ENCODE peak calls at places on chromosomes 16 and 17, in nine cellular contexts. M is body of pancreas, C is NB4, E is sigmoid colon, Q is HCT116, P is A549, S is transverse colon, W is breast epithelium, I is uterus. H is an unnamed sample.

GRCh38 chr16:17364319-17365210 is 106.2 kb downstream of the XYLT1 start:
- DNase-seq in Q (no peak), W (no peak), E (no peak), M (no peak), C (peak), P (no peak), S (no peak), I (peak), H (no peak)

GRCh38 chr17:7219812-7220592 is at the start of the genes ACADVL and DLG4:
- DNase-seq in C (peak), S (peak), P (peak), E (peak), I (peak), M (peak), W (peak), Q (no peak), H (peak)

GRCh38 chr17:74276051-74276476 is 2.0 kb downstream of the DNAI2 start:
- DNase-seq in E (peak), Q (no peak), M (peak), I (peak), C (no peak), S (no peak), P (no peak), W (no peak), H (no peak)

GRCh38 chr17:61408151-61409041 is 8.8 kb downstream of the TBX2 start:
- DNase-seq in E (peak), M (no peak), S (no peak), C (no peak), W (peak), Q (no peak), P (no peak), I (no peak), H (no peak)

GRCh38 chr17:50191070-50192045 is 10.1 kb downstream of the COL1A1 start:
- DNase-seq in P (no peak), S (no peak), E (no peak), W (no peak), Q (no peak), C (no peak), M (no peak), I (no peak), H (no peak)

GRCh38 chr17:59174671-59175070 is 19.1 kb downstream of the PRR11 start:
- DNase-seq in Q (no peak), P (no peak), M (no peak), S (no peak), C (no peak), E (no peak), I (no peak), W (no peak), H (peak)

GRCh38 chr17:72587773-72588511 is 467.1 kb downstream of the SOX9 start:
- DNase-seq in P (no peak), Q (no peak), M (peak), E (no peak), W (no peak), C (peak), I (no peak), S (peak), H (no peak)

GRCh38 chr16:12646490-12647274 is 157.0 kb downstream of the CPPED1 start:
- DNase-seq in Q (no peak), W (no peak), S (no peak), C (peak), I (no peak), P (no peak), M (no peak), E (no peak), H (no peak)

GRCh38 chr16:50326835-50327465 is 41.8 kb downstream of the BRD7 start:
- DNase-seq in I (no peak), C (peak), W (no peak), M (no peak), E (no peak), Q (peak), P (no peak), S (no peak), H (no peak)

GRCh38 chr16:10526962-10527361 is 53.4 kb downstream of the EMP2 start:
- DNase-seq in W (no peak), I (no peak), E (no peak), P (no peak), Q (no peak), C (no peak), S (no peak), M (no peak), H (no peak)

GRCh38 chr16:71780521-71781089 is 28.0 kb downstream of the AP1G1 start:
- DNase-seq in S (no peak), C (no peak), M (no peak), W (no peak), Q (no peak), P (no peak), E (no peak), I (no peak), H (no peak)

GRCh38 chr17:78485416-78486168 is 91.6 kb downstream of the DNAH17 start:
- DNase-seq in I (no peak), Q (no peak), S (no peak), C (no peak), M (no peak), E (no peak), P (no peak), W (no peak), H (no peak)

GRCh38 chr17:30590086-30590485 is 112.9 kb downstream of the GOSR1 start:
- DNase-seq in C (no peak), M (no peak), W (no peak), P (no peak), S (no peak), E (no peak), I (no peak), Q (no peak), H (no peak)

GRCh38 chr17:61583242-61583641 is 7.8 kb downstream of the NACA2 start:
- DNase-seq in E (no peak), I (no peak), M (no peak), S (no peak), Q (peak), P (peak), C (peak), W (no peak), H (no peak)

GRCh38 chr17:29196784-29197515 is 16.8 kb upstream of the MYO18A start:
- DNase-seq in C (peak), P (no peak), E (no peak), M (no peak), I (no peak), W (no peak), Q (no peak), S (no peak), H (no peak)

GRCh38 chr17:3894927-3895343 is 2.1 kb upstream of the CAMKK1 start:
- DNase-seq in S (peak), C (peak), M (peak), P (no peak), E (no peak), Q (no peak), W (peak), I (peak), H (no peak)

GRCh38 chr17:13508916-13509315 is 92.8 kb downstream of the HS3ST3A1 start:
- DNase-seq in I (no peak), S (no peak), Q (no peak), M (no peak), C (peak), W (no peak), P (no peak), E (no peak), H (no peak)

GRCh38 chr17:63436523-63437110 is 9.5 kb downstream of the CYB561 start:
- DNase-seq in P (no peak), S (no peak), C (no peak), M (peak), E (no peak), W (no peak), I (no peak), Q (peak), H (no peak)

GRCh38 chr16:82633964-82634600 is 7.3 kb downstream of the CDH13 start:
- DNase-seq in M (no peak), E (peak), P (no peak), Q (no peak), S (peak), I (no peak), W (no peak), C (no peak), H (no peak)

GRCh38 chr17:3557768-3558583 is at the start of gene TRPV3:
- DNase-seq in E (no peak), Q (peak), M (peak), S (peak), W (no peak), C (no peak), P (no peak), I (no peak), H (peak)

GRCh38 chr17:48753794-48754499 is 25.4 kb upstream of the HOXB13 start:
- DNase-seq in I (no peak), P (no peak), S (no peak), Q (no peak), M (no peak), C (no peak), W (no peak), E (no peak), H (no peak)

GRCh38 chr16:47956881-47957280 is 198.9 kb downstream of the ABCC12 start:
- DNase-seq in C (no peak), P (no peak), S (no peak), Q (no peak), E (no peak), W (no peak), M (no peak), I (no peak), H (no peak)

DNA sequence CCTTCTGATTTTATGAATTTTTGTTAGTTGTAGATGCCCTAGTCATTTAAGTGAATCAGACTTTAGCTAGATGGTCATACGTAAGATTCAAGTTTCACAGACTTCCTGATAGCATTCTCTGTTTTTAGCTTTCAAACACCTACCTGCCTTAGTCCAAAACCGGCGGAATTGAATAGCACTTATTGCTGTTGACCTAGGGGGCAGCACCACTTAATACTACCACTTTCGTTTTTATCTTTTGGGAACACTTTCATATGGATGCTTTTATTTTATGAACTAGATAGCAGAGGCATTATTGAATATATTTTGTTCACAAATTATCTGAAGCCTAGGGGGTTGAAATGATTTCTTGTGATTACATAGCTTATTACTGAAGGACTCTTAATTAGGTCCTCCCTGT is 31.5 kb downstream of the TADA2A start:
- DNase-seq in I (no peak), S (no peak), W (no peak), P (no peak), Q (no peak), E (no peak), M (no peak), C (no peak), H (no peak)
- TF ChIP-seq CTCF in I (no peak), S (no peak), W (no peak), P (peak), Q (peak), E (no peak), M (no peak), C (no peak), H (no peak)

DNA sequence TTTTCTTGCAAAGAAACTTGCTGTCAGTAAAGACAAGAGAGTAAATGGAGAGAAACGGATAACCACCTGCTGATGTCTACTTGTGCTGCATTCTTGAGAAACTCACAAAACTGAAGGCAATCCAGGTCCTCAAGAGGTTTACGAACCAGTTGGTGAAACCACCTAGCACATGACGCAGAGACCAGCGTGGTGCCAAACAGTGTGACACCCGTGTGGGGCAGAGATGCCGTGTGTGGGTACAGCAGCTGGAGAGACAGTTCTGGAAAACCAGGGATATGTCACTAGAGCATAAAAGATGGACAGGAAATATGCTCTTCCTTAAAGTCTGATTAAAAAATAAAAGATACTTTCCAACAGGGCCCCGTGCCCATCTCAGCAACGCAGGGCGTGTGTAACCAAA is 110.0 kb downstream of the ZFHX3 start:
- DNase-seq in I (no peak), E (peak), P (no peak), C (no peak), S (no peak), Q (no peak), W (no peak), M (no peak), H (no peak)
- H3K4me3 ChIP-seq in I (no peak), E (no peak), P (no peak), C (no peak), S (no peak), Q (no peak), W (no peak), M (no peak), H (no peak)

GRCh38 chr16:68021490-68021889 is 1.5 kb downstream of the DDX28 start:
- DNase-seq in Q (no peak), I (no peak), P (no peak), M (no peak), W (no peak), C (no peak), S (no peak), E (no peak), H (no peak)

GRCh38 chr16:68019167-68019680 is 3.5 kb upstream of the DPEP2NB start:
- DNase-seq in I (no peak), W (no peak), P (no peak), Q (no peak), C (no peak), E (no peak), S (no peak), M (no peak), H (no peak)

GRCh38 chr16:68022278-68022727 is 729 bp downstream of the DDX28 start:
- DNase-seq in I (no peak), E (no peak), S (no peak), C (no peak), P (no peak), Q (no peak), W (no peak), M (no peak), H (no peak)

DNA sequence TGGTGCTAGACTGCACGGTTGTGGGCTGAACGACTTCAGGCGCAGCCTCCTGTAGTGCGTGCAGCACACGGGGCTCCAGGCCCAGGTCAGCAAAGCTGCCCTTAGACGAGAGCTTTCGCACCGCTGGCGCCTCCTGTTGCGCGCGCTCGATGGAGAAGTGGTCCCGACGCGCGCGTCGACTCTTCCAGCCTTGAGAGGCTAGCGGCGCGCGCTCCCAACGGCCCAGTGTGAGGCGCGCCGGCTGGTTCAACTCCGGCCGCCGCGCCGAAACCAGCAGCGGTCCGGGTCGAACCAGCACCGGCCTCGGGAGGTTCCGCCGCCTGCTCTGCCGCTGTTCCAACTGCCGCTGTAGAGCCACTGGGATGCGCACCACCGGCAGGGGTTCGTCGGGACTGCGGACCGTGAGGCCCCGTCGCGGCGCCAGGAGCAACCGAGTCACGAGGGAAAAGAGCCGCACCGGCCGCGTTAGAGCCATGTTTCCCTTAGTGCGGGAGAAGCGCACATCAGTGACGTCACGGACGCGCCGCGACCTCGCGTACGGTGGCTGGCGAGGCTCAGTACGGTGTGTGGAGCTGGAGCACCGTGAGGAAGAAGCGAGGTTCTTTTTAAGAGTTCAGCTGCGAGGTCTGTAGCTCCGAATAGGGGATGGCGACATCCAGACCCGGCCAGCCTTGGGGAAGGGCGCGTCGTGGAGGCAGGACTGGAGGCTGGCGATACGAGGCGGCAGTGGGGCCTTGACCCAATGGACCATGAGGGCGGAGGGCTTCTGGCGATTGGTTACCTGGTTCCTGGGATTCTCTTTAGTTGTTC is at the start of the genes DDX28 and DUS2:
- DNase-seq in M (peak), Q (peak), S (peak), C (peak), E (peak), P (peak), I (peak), W (peak), H (peak)
- TF ChIP-seq POLR2A in M (peak), Q (peak), S (peak), C (peak), E (peak), P (peak), I (no peak), W (peak), H (no peak)

DNA sequence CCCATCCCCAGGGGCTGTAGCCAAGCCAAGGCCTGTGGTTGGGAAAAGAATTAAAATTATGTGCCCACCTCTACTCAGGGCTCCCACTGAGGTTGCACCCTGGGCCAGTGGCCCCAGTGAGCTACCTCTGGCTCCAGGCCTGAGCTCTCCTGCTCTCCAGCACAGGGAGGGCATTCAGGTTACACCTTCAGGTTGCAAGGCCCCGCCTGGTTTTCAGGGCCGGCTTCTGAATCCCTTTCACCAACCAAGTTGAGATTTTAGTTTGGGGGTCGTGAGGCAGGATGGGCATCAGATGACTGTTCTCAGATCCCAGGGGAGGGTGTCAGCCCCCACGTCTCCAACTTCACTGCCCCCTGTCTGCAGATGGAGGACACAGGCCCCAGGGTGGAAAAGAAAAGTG is 8.0 kb upstream of the KATNB1 start:
- DNase-seq in E (no peak), S (no peak), I (no peak), M (no peak), P (no peak), W (no peak), C (no peak), Q (no peak), H (no peak)
- TF ChIP-seq CTCF in E (no peak), S (no peak), I (no peak), M (no peak), P (no peak), W (no peak), C (peak), Q (peak), H (no peak)

DNA sequence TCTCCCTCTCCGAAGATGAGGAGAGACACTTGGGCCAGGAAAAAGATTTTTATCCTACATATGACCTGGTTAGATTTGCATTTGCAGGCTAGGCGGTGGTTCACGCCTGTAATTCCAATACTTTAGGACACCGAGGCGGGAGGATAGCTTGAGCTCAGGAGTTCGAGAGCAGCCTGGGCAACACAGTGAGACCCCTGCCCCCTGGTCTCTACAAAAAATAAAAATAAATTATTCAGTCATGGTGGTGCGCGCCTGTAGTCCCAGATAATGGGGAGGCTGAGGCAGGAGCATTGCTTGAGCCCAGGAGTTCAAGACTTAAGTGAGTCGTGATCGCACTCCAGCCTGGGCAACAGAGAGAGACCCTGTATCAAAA is 7.9 kb upstream of the THAP11 start:
- DNase-seq in S (no peak), C (no peak), E (no peak), I (no peak), M (no peak), W (no peak), P (no peak), Q (no peak), H (no peak)
- H3K4me3 ChIP-seq in S (no peak), C (peak), E (peak), I (peak), M (no peak), W (peak), P (peak), Q (peak), H (no peak)

H was measured in lower leg skin.